ENCODE peak calls at places on chromosomes 3 and 15, in ten cellular contexts. One of them, this sample, is unnamed.

GRCh38 chr15:63389902-63390301 is 8.3 kb upstream of the CA12 start:
- DNase-seq in non-pigmented ciliary epithelial cell: no peak
- DNase-seq in AG08395: no peak
- DNase-seq in activated effector memory CD4-positive, alpha-beta T cell treated with Interleukin-2 at 50 U/mL for 16 hours: peak; percentile 12
- DNase-seq in keratinocyte: no peak
- DNase-seq in left cardiac atrium: no peak
- DNase-seq in GM13976: no peak
- DNase-seq in IMR-90: no peak
- DNase-seq in A172: no peak
- DNase-seq in heart right ventricle: no peak
- DNase-seq in this sample: no peak

GRCh38 chr3:39386331-39386730 is 3.2 kb downstream of the SLC25A38 start:
- DNase-seq in left cardiac atrium: no peak
- DNase-seq in A172: no peak
- DNase-seq in GM13976: no peak
- DNase-seq in activated effector memory CD4-positive, alpha-beta T cell treated with Interleukin-2 at 50 U/mL for 16 hours: no peak
- DNase-seq in IMR-90: no peak
- DNase-seq in AG08395: no peak
- DNase-seq in keratinocyte: no peak
- DNase-seq in heart right ventricle: no peak
- DNase-seq in non-pigmented ciliary epithelial cell: no peak
- DNase-seq in this sample: no peak

GRCh38 chr3:195703776-195704175 is 17.0 kb upstream of the MUC20 start:
- DNase-seq in GM13976: no peak
- DNase-seq in A172: no peak
- DNase-seq in keratinocyte: no peak
- DNase-seq in IMR-90: no peak
- DNase-seq in AG08395: no peak
- DNase-seq in non-pigmented ciliary epithelial cell: no peak
- DNase-seq in heart right ventricle: no peak
- DNase-seq in left cardiac atrium: no peak
- DNase-seq in activated effector memory CD4-positive, alpha-beta T cell treated with Interleukin-2 at 50 U/mL for 16 hours: no peak
- DNase-seq in this sample: no peak

GRCh38 chr3:172716476-172716875 is 5.6 kb upstream of the NCEH1 start:
- DNase-seq in keratinocyte: no peak
- DNase-seq in heart right ventricle: peak; percentile 23
- DNase-seq in activated effector memory CD4-positive, alpha-beta T cell treated with Interleukin-2 at 50 U/mL for 16 hours: no peak
- DNase-seq in non-pigmented ciliary epithelial cell: no peak
- DNase-seq in left cardiac atrium: no peak
- DNase-seq in IMR-90: no peak
- DNase-seq in A172: no peak
- DNase-seq in GM13976: no peak
- DNase-seq in AG08395: no peak
- DNase-seq in this sample: no peak

GRCh38 chr15:79329186-79329611 is 18.3 kb downstream of the TMED3 start:
- DNase-seq in left cardiac atrium: no peak
- DNase-seq in activated effector memory CD4-positive, alpha-beta T cell treated with Interleukin-2 at 50 U/mL for 16 hours: no peak
- DNase-seq in AG08395: peak; percentile 65
- DNase-seq in heart right ventricle: no peak
- DNase-seq in GM13976: no peak
- DNase-seq in A172: peak; percentile 46
- DNase-seq in keratinocyte: no peak
- DNase-seq in non-pigmented ciliary epithelial cell: peak; percentile 59
- DNase-seq in IMR-90: peak; percentile 68
- DNase-seq in this sample: peak; percentile 86

GRCh38 chr3:11613319-11613718 is 30.4 kb downstream of the VGLL4 start:
- DNase-seq in heart right ventricle: no peak
- DNase-seq in keratinocyte: no peak
- DNase-seq in A172: no peak
- DNase-seq in GM13976: no peak
- DNase-seq in AG08395: peak; percentile 52
- DNase-seq in activated effector memory CD4-positive, alpha-beta T cell treated with Interleukin-2 at 50 U/mL for 16 hours: no peak
- DNase-seq in left cardiac atrium: no peak
- DNase-seq in IMR-90: no peak
- DNase-seq in non-pigmented ciliary epithelial cell: no peak
- DNase-seq in this sample: no peak

GRCh38 chr3:114460459-114460858 is 166.6 kb downstream of the TIGIT start:
- DNase-seq in A172: no peak
- DNase-seq in GM13976: no peak
- DNase-seq in non-pigmented ciliary epithelial cell: no peak
- DNase-seq in activated effector memory CD4-positive, alpha-beta T cell treated with Interleukin-2 at 50 U/mL for 16 hours: no peak
- DNase-seq in keratinocyte: no peak
- DNase-seq in heart right ventricle: no peak
- DNase-seq in IMR-90: no peak
- DNase-seq in left cardiac atrium: no peak
- DNase-seq in AG08395: no peak
- DNase-seq in this sample: no peak

GRCh38 chr3:158781859-158782258 is 20.0 kb upstream of the MFSD1 start:
- DNase-seq in GM13976: no peak
- DNase-seq in keratinocyte: no peak
- DNase-seq in non-pigmented ciliary epithelial cell: no peak
- DNase-seq in activated effector memory CD4-positive, alpha-beta T cell treated with Interleukin-2 at 50 U/mL for 16 hours: no peak
- DNase-seq in IMR-90: no peak
- DNase-seq in heart right ventricle: no peak
- DNase-seq in A172: no peak
- DNase-seq in left cardiac atrium: no peak
- DNase-seq in AG08395: no peak
- DNase-seq in this sample: no peak

GRCh38 chr15:63870403-63871209 is 36.9 kb upstream of the HERC1 start:
- DNase-seq in activated effector memory CD4-positive, alpha-beta T cell treated with Interleukin-2 at 50 U/mL for 16 hours: no peak
- DNase-seq in keratinocyte: peak; percentile 28
- DNase-seq in left cardiac atrium: peak; percentile 32
- DNase-seq in non-pigmented ciliary epithelial cell: peak; percentile 37
- DNase-seq in AG08395: peak; percentile 92
- DNase-seq in GM13976: no peak
- DNase-seq in IMR-90: peak; percentile 85
- DNase-seq in heart right ventricle: peak; percentile 77
- DNase-seq in A172: peak; percentile 74
- DNase-seq in this sample: peak; percentile 87

GRCh38 chr3:130488288-130488687 is 28.7 kb upstream of the COL6A6 start:
- DNase-seq in left cardiac atrium: no peak
- DNase-seq in activated effector memory CD4-positive, alpha-beta T cell treated with Interleukin-2 at 50 U/mL for 16 hours: no peak
- DNase-seq in non-pigmented ciliary epithelial cell: no peak
- DNase-seq in GM13976: no peak
- DNase-seq in AG08395: peak; percentile 52
- DNase-seq in heart right ventricle: no peak
- DNase-seq in keratinocyte: no peak
- DNase-seq in A172: no peak
- DNase-seq in IMR-90: no peak
- DNase-seq in this sample: no peak

GRCh38 chr3:69647081-69647480 is 92.2 kb upstream of the MITF start:
- DNase-seq in activated effector memory CD4-positive, alpha-beta T cell treated with Interleukin-2 at 50 U/mL for 16 hours: no peak
- DNase-seq in IMR-90: no peak
- DNase-seq in GM13976: no peak
- DNase-seq in heart right ventricle: no peak
- DNase-seq in left cardiac atrium: no peak
- DNase-seq in non-pigmented ciliary epithelial cell: no peak
- DNase-seq in A172: no peak
- DNase-seq in keratinocyte: no peak
- DNase-seq in AG08395: no peak
- DNase-seq in this sample: no peak

GRCh38 chr15:44029940-44030568 is 165.0 kb downstream of the FRMD5 start:
- DNase-seq in A172: peak; percentile 23
- DNase-seq in IMR-90: peak; percentile 60
- DNase-seq in activated effector memory CD4-positive, alpha-beta T cell treated with Interleukin-2 at 50 U/mL for 16 hours: no peak
- DNase-seq in keratinocyte: no peak
- DNase-seq in AG08395: peak; percentile 56
- DNase-seq in non-pigmented ciliary epithelial cell: peak; percentile 26
- DNase-seq in GM13976: no peak
- DNase-seq in heart right ventricle: no peak
- DNase-seq in left cardiac atrium: no peak
- DNase-seq in this sample: peak; percentile 69

This sample was measured in iris pigment epithelial cell.